ENCODE peak calls at places on chromosomes 11 and 22, in nine cellular contexts. K is ELF-1, E is IMR-90, W is nephron progenitor cell, L is spleen, X is GM10248, S is dermis microvascular lymphatic vessel endothelial cell, J is GM03348, Q is HS-5. F is an unnamed sample.

GRCh38 chr11:119091966-119092879 is 7.5 kb downstream of the HMBS start:
- DNase-seq in K (peak), E (no peak), W (no peak), L (no peak), X (no peak), S (no peak), J (no peak), Q (no peak), F (no peak)

GRCh38 chr11:28176231-28176853 is 68.2 kb downstream of the METTL15 start:
- DNase-seq in K (no peak), E (no peak), W (no peak), L (no peak), X (no peak), S (no peak), J (no peak), Q (no peak), F (no peak)

GRCh38 chr11:120780239-120780638 is 243.7 kb upstream of the TBCEL start:
- DNase-seq in K (no peak), E (peak), W (no peak), L (no peak), X (no peak), S (peak), J (no peak), Q (no peak), F (no peak)

GRCh38 chr11:96237759-96238158 is 105.2 kb downstream of the MAML2 start:
- DNase-seq in K (no peak), E (no peak), W (no peak), L (no peak), X (no peak), S (no peak), J (no peak), Q (no peak), F (no peak)

GRCh38 chr11:22276535-22276934 is 61.6 kb upstream of the SLC17A6 start:
- DNase-seq in K (no peak), E (no peak), W (no peak), L (no peak), X (no peak), S (no peak), J (no peak), Q (no peak), F (no peak)

GRCh38 chr11:102322560-102322959 is 5.3 kb downstream of the BIRC3 start:
- DNase-seq in K (no peak), E (no peak), W (no peak), L (no peak), X (no peak), S (no peak), J (no peak), Q (no peak), F (no peak)

GRCh38 chr11:122202161-122202950 is 86.3 kb upstream of the BLID start:
- DNase-seq in K (no peak), E (peak), W (peak), L (no peak), X (no peak), S (peak), J (peak), Q (peak), F (peak)

GRCh38 chr11:975824-976223 is 50.2 kb downstream of the AP2A2 start:
- DNase-seq in K (peak), E (peak), W (peak), L (peak), X (no peak), S (peak), J (peak), Q (no peak), F (peak)

GRCh38 chr11:130166457-130166784 is 6.8 kb downstream of the ST14 start:
- DNase-seq in K (no peak), E (peak), W (no peak), L (no peak), X (no peak), S (peak), J (peak), Q (peak), F (peak)

GRCh38 chr22:26430600-26430999 is 1.5 kb downstream of the ASPHD2 start:
- DNase-seq in K (no peak), E (no peak), W (no peak), L (no peak), X (no peak), S (no peak), J (no peak), Q (no peak), F (no peak)

GRCh38 chr11:69292221-69292648 is 1.7 kb upstream of the MYEOV start:
- DNase-seq in K (peak), E (no peak), W (peak), L (peak), X (no peak), S (peak), J (peak), Q (no peak), F (no peak)

GRCh38 chr11:33668951-33669596 is 31.6 kb downstream of the C11orf91 start:
- DNase-seq in K (no peak), E (no peak), W (no peak), L (no peak), X (no peak), S (no peak), J (no peak), Q (no peak), F (no peak)

GRCh38 chr11:117923773-117924172 is 5.4 kb downstream of the TMPRSS13 start:
- DNase-seq in K (peak), E (no peak), W (no peak), L (peak), X (no peak), S (no peak), J (no peak), Q (no peak), F (no peak)

GRCh38 chr11:130829801-130830562 is 86.3 kb downstream of the SNX19 start:
- DNase-seq in K (no peak), E (no peak), W (no peak), L (no peak), X (no peak), S (no peak), J (no peak), Q (no peak), F (no peak)

GRCh38 chr11:40292636-40293585 is 1166.5 kb downstream of the LRRC4C start:
- DNase-seq in K (no peak), E (no peak), W (peak), L (no peak), X (peak), S (no peak), J (peak), Q (no peak), F (no peak)

GRCh38 chr11:36258730-36259360 is 30.4 kb downstream of the COMMD9 start:
- DNase-seq in K (peak), E (peak), W (peak), L (no peak), X (peak), S (peak), J (peak), Q (no peak), F (peak)

GRCh38 chr11:134866215-134866614 is 454.2 kb upstream of the B3GAT1 start:
- DNase-seq in K (no peak), E (no peak), W (no peak), L (no peak), X (no peak), S (no peak), J (no peak), Q (no peak), F (no peak)

GRCh38 chr11:122897606-122898210 is 15.1 kb downstream of the JHY start:
- DNase-seq in K (no peak), E (peak), W (no peak), L (no peak), X (no peak), S (peak), J (peak), Q (peak), F (no peak)

GRCh38 chr11:100404907-100405306 is 282.2 kb upstream of the ARHGAP42 start:
- DNase-seq in K (no peak), E (no peak), W (no peak), L (peak), X (no peak), S (no peak), J (no peak), Q (no peak), F (no peak)

GRCh38 chr11:60792521-60792920 is 7.4 kb downstream of the MS4A10 start:
- DNase-seq in K (no peak), E (no peak), W (no peak), L (peak), X (no peak), S (no peak), J (no peak), Q (no peak), F (no peak)

GRCh38 chr11:2714463-2714800 is 14.6 kb upstream of the KCNQ1OT1 start:
- DNase-seq in K (no peak), E (no peak), W (no peak), L (no peak), X (no peak), S (no peak), J (no peak), Q (no peak), F (no peak)

F was measured in islet precursor cell.